ENCODE peak calls at places on chromosomes 16 and 17, in seven cellular contexts. N, A, O, H, M, U and Q are unnamed samples.

GRCh38 chr17:68292689-68293040 is 1.4 kb downstream of the ARSG start:
- DNase-seq in U (no peak), N (no peak), M (no peak), O (no peak), H (no peak), A (no peak), Q (no peak)

GRCh38 chr17:19410875-19411291 is at the start of gene RNF112:
- DNase-seq in N (no peak), M (peak; percentile 9), A (no peak), U (no peak), O (peak; percentile 22), H (peak; percentile 56), Q (no peak)

GRCh38 chr17:42564815-42565522 is 1.9 kb upstream of the MLX start:
- DNase-seq in M (no peak), O (no peak), A (no peak), H (no peak), U (no peak), N (no peak), Q (no peak)

GRCh38 chr17:3954921-3955320 is 9.3 kb downstream of the ATP2A3 start:
- DNase-seq in O (no peak), N (no peak), M (no peak), A (no peak), H (no peak), U (no peak), Q (no peak)

GRCh38 chr16:23521037-23521743 is 10.9 kb upstream of the GGA2 start:
- DNase-seq in M (no peak), H (no peak), U (no peak), N (no peak), A (no peak), O (no peak), Q (no peak)

GRCh38 chr17:81037783-81038733 is 3.1 kb downstream of the BAIAP2 start:
- DNase-seq in O (no peak), H (no peak), A (peak; percentile 86), U (no peak), M (no peak), N (no peak), Q (no peak)

GRCh38 chr17:17351901-17352781 is 49.0 kb downstream of the NT5M start:
- DNase-seq in H (peak; percentile 28), A (peak; percentile 59), N (no peak), U (no peak), M (peak; percentile 29), O (peak; percentile 77), Q (no peak)

GRCh38 chr17:62064791-62065563 is at the start of gene MED13:
- DNase-seq in M (peak; percentile 40), H (peak; percentile 37), O (peak; percentile 74), A (peak; percentile 55), U (no peak), N (peak; percentile 78), Q (peak; percentile 47)

GRCh38 chr16:75433732-75434413 is 570 bp upstream of the CFDP1 start:
- DNase-seq in O (no peak), M (peak; percentile 96), U (peak; percentile 92), A (peak; percentile 69), N (peak; percentile 72), H (peak; percentile 98), Q (peak; percentile 36)

GRCh38 chr16:30660424-30661251 is 2.4 kb downstream of the FBRS start:
- DNase-seq in O (no peak), U (no peak), M (peak; percentile 19), N (no peak), A (no peak), H (no peak), Q (no peak)

GRCh38 chr16:46706642-46707041 is 17.2 kb downstream of the ORC6 start:
- DNase-seq in U (no peak), A (no peak), O (no peak), N (no peak), H (no peak), M (no peak), Q (no peak)

GRCh38 chr16:6946106-6946505 is 386.5 kb upstream of the RBFOX1 start:
- DNase-seq in O (no peak), H (no peak), U (no peak), M (no peak), A (no peak), N (no peak), Q (no peak)

GRCh38 chr16:56519459-56520250 is at the start of gene BBS2:
- DNase-seq in M (peak; percentile 86), U (peak; percentile 51), O (peak; percentile 91), N (peak; percentile 91), H (peak; percentile 78), A (peak; percentile 90), Q (peak; percentile 76)

GRCh38 chr16:67773099-67773498 is 33.3 kb downstream of the RANBP10 start:
- DNase-seq in O (no peak), N (no peak), A (no peak), M (no peak), H (peak; percentile 22), U (no peak), Q (no peak)

GRCh38 chr17:57999010-57999495 is 8.0 kb downstream of the SRSF1 start:
- DNase-seq in A (no peak), M (no peak), U (no peak), N (no peak), H (no peak), O (no peak), Q (no peak)

GRCh38 chr17:41521574-41522261 is 3.0 kb upstream of the KRT15 start:
- DNase-seq in M (peak; percentile 80), U (peak; percentile 50), N (no peak), A (peak; percentile 97), O (no peak), H (peak; percentile 56), Q (no peak)

GRCh38 chr17:40311575-40311974 is 2.6 kb downstream of the RARA start:
- DNase-seq in H (no peak), U (no peak), N (no peak), O (no peak), A (peak; percentile 90), M (no peak), Q (peak; percentile 33)

GRCh38 chr17:66302761-66303626 is 581 bp downstream of the PRKCA start:
- DNase-seq in U (no peak), M (peak; percentile 52), N (peak; percentile 73), O (peak; percentile 65), H (peak; percentile 62), A (peak; percentile 52), Q (peak; percentile 39)

GRCh38 chr17:4604111-4604644 is 19.8 kb downstream of the SMTNL2 start:
- DNase-seq in U (no peak), A (no peak), H (peak; percentile 85), N (peak; percentile 83), O (no peak), M (peak; percentile 66), Q (no peak)

GRCh38 chr16:50393461-50394214 is 24.9 kb upstream of the BRD7 start:
- DNase-seq in M (no peak), N (no peak), A (no peak), U (no peak), O (no peak), H (no peak), Q (no peak)

GRCh38 chr17:65297384-65297783 is 160.2 kb downstream of the RGS9 start:
- DNase-seq in H (peak; percentile 19), M (peak; percentile 14), O (no peak), N (no peak), A (no peak), U (no peak), Q (no peak)

GRCh38 chr16:87538594-87538993 is 45.8 kb upstream of the ZCCHC14 start:
- DNase-seq in H (no peak), U (no peak), O (no peak), A (no peak), N (no peak), M (peak; percentile 91), Q (no peak)

GRCh38 chr17:39210093-39210434 is 10.0 kb downstream of the RPL19 start:
- DNase-seq in H (no peak), O (no peak), N (no peak), U (no peak), A (no peak), M (no peak), Q (no peak)

GRCh38 chr16:28181557-28181914 is 30.2 kb downstream of the XPO6 start:
- DNase-seq in A (peak; percentile 59), H (peak; percentile 93), M (peak; percentile 92), U (peak; percentile 91), O (no peak), N (no peak), Q (no peak)

GRCh38 chr17:63564562-63564961 is 14.3 kb downstream of the DCAF7 start:
- DNase-seq in H (no peak), A (no peak), M (no peak), U (no peak), N (no peak), O (no peak), Q (no peak)

GRCh38 chr17:7878234-7878633 is 10.4 kb upstream of the CHD3 start:
- DNase-seq in O (no peak), M (no peak), H (no peak), N (no peak), A (no peak), U (no peak), Q (no peak)

GRCh38 chr16:68995011-68995504 is 110.4 kb upstream of the HAS3 start:
- DNase-seq in O (peak; percentile 46), H (peak; percentile 26), M (peak; percentile 23), N (peak; percentile 61), U (no peak), A (peak; percentile 25), Q (no peak)

GRCh38 chr17:77142689-77143088 is 1.9 kb downstream of the SEC14L1 start:
- DNase-seq in H (no peak), N (no peak), A (no peak), U (no peak), O (no peak), M (no peak), Q (no peak)
- H3K4me3 ChIP-seq in H (no peak overlapping the region), N (no peak overlapping the region), A (peak overlapping the region; percentile 78), U (peak overlapping the region; percentile 1), O (no peak overlapping the region), M (no peak overlapping the region), Q (no peak overlapping the region)

GRCh38 chr17:28896491-28896883 is 1.0 kb downstream of the FLOT2 start:
- DNase-seq in M (no peak), O (no peak), N (no peak), H (no peak), A (no peak), U (no peak), Q (no peak)
- H3K4me3 ChIP-seq in M (peak overlapping the region; percentile 76), O (peak overlapping the region; percentile 96), N (peak overlapping the region; percentile 80), H (peak overlapping the region; percentile 97), A (peak overlapping the region; percentile 80), U (peak overlapping the region; percentile 83), Q (peak overlapping the region; percentile 87)

GRCh38 chr16:54171855-54172537 is 114.6 kb downstream of the IRX3 start:
- DNase-seq in N (peak; percentile 38), A (peak; percentile 16), O (no peak), H (peak; percentile 23), U (peak; percentile 10), M (peak; percentile 62), Q (no peak)
- H3K4me3 ChIP-seq in N (no peak overlapping the region), A (no peak overlapping the region), O (no peak overlapping the region), H (no peak overlapping the region), U (no peak overlapping the region), M (no peak overlapping the region), Q (no peak overlapping the region)

DNA sequence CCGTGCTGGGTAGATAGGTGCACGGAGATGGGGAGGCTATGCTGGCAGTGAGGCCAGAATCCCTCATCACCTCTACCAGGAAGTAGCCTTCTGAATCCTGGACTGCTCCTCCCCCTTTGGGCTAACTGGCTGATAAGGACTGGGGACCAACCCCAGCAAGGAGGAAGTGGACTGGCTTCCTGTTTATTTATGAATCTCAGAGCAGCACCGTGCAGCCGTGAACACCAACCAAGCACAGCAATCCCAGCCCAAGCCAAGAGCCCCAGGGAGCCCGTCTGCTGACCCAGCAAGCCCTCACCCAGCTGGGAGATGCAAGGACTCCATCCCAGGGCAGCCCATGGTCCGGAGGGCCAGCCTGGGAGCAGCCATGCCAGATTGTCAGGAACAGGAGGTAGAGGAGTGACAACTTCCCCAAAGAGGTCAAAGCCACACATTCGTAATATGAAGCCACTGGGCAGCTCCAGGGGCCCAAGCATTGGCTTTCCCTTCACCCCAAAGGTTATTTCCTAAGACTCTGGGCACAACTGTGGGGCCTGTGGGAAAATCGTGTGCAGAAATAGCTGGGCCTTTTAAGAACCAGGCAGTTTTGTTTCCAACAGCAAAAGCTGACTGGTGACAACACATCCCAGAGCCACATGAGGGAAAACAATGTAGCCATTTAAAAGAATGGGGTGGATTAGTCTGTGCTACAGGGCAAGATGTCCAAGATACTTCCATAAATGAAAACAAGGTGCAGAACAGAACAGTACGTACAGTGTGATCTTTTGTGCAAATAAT is 23.9 kb downstream of the PHB1 start:
- DNase-seq in U (no peak), A (peak; percentile 45), O (no peak), N (no peak), M (no peak), H (no peak), Q (no peak)
- H3K4me3 ChIP-seq in U (no peak overlapping the region), A (peak overlapping the region; percentile 43), O (no peak overlapping the region), N (no peak overlapping the region), M (no peak overlapping the region), H (no peak overlapping the region), Q (no peak overlapping the region)